ENCODE peak calls at places on chromosomes 12 and 14, in four cellular contexts. O, I, U and B are unnamed samples.

GRCh38 chr14:99391671-99392070 is 89.0 kb downstream of the SETD3 start:
- DNase-seq in O (no peak), U (peak; percentile 27), I (no peak), B (peak; percentile 66)

GRCh38 chr14:104595116-104595675 is 9.4 kb downstream of the TMEM179 start:
- DNase-seq in U (no peak), I (no peak), O (no peak), B (no peak)

GRCh38 chr14:94044476-94045091 is 18.4 kb downstream of the OTUB2 start:
- DNase-seq in I (no peak), O (no peak), U (no peak), B (no peak)

GRCh38 chr12:89350661-89351488 is 1.4 kb downstream of the DUSP6 start:
- DNase-seq in O (no peak), I (no peak), U (peak; percentile 45), B (no peak)

GRCh38 chr12:131710464-131711457 is at the start of gene SFSWAP:
- DNase-seq in I (peak; percentile 79), O (peak; percentile 48), U (peak; percentile 82), B (peak; percentile 64)

GRCh38 chr14:68306934-68307758 is 485.7 kb downstream of the ZFP36L1 start:
- DNase-seq in I (no peak), U (peak; percentile 90), O (no peak), B (peak; percentile 35)

GRCh38 chr12:87995581-87996178 is 33.5 kb downstream of the C12orf50 start:
- DNase-seq in O (no peak), I (peak; percentile 80), U (peak; percentile 82), B (peak; percentile 45)

GRCh38 chr12:116497051-116497529 is 62.1 kb upstream of the MAP1LC3B2 start:
- DNase-seq in U (no peak), O (no peak), I (no peak), B (no peak)

GRCh38 chr14:25050494-25051170 is 685 bp upstream of the STXBP6 start:
- DNase-seq in O (no peak), U (peak; percentile 80), I (no peak), B (peak; percentile 83)

GRCh38 chr14:88542857-88543795 is 11.7 kb downstream of the PTPN21 start:
- DNase-seq in I (no peak), U (no peak), O (no peak), B (no peak)

GRCh38 chr14:104968541-104969401 is 9.4 kb downstream of the AHNAK2 start:
- DNase-seq in I (peak; percentile 52), O (no peak), U (no peak), B (peak; percentile 12)

GRCh38 chr12:99372257-99372933 is 275.2 kb upstream of the GARIN6 start:
- DNase-seq in U (no peak), O (no peak), I (no peak), B (no peak)

GRCh38 chr12:99370742-99371141 is 276.8 kb upstream of the GARIN6 start:
- DNase-seq in U (no peak), O (no peak), I (no peak), B (no peak)

DNA sequence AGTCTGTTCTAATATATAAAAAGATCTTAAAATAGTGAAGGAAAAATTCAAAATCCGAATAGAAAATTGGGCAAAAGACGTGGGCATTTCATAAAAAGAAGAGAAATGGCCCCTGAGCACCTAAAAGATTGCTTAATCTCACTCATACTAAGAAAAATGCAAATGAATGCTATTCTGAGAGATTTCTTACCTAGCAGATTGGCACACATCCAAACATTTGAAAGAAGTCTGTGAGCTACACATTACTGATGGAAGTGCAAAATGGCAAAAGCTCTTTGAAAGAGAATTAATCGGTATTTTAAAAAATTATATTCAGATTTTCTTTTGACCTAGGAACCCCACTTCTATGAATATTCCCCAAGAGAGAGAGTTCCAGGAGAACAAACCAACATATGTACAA is 280.4 kb upstream of the GARIN6 start:
- DNase-seq in U (no peak), I (no peak), O (no peak), B (no peak)
- H2AFZ ChIP-seq in U (no peak overlapping the region), I (no peak overlapping the region), O (no peak overlapping the region), B (no peak overlapping the region)

DNA sequence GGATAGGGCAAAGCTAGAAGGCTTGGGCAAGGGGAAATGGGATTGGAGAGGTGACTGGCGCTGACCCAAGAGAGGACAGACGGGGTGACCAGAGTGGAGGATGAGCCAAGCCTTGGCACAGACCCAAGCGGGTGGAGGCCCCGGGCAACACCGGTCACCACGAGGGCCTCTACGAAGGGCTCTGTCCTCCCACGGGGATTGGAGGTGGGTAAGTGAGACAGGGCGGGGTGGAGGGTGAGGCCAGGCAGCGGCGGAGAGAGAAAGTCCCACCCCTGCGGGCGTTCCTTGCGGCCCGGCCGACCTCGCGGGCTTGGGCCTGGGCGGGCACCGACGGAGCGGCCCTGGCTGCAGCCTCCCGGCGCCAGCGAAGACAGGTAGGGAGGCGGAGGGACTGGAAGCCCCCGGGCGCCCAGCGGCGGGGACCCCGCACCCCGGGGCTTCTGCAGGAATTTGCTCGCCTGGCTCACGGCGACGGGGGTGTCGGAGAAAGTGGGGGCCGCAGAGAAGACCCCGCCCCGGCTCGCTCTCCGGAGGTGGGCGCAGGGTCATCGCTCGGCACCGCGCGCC is at the start of gene PAPLN:
- DNase-seq in I (no peak), O (no peak), U (peak; percentile 25), B (no peak)
- H2AFZ ChIP-seq in I (no peak within 1 kb of the TSS), O (no peak within 1 kb of the TSS), U (no peak within 1 kb of the TSS), B (peak within 1 kb of the TSS; percentile 51)

GRCh38 chr14:74563233-74563585 is 48.8 kb downstream of the LTBP2 start:
- DNase-seq in I (no peak), O (no peak), U (peak; percentile 91), B (no peak)

GRCh38 chr14:74566174-74567125 is 45.6 kb downstream of the LTBP2 start:
- DNase-seq in O (no peak), I (no peak), U (no peak), B (no peak)

GRCh38 chr14:74558655-74559054 is 53.4 kb downstream of the LTBP2 start:
- DNase-seq in O (no peak), I (no peak), U (peak; percentile 73), B (no peak)

GRCh38 chr14:74563621-74564159 is 48.3 kb downstream of the LTBP2 start:
- DNase-seq in U (no peak), I (no peak), O (no peak), B (no peak)

DNA sequence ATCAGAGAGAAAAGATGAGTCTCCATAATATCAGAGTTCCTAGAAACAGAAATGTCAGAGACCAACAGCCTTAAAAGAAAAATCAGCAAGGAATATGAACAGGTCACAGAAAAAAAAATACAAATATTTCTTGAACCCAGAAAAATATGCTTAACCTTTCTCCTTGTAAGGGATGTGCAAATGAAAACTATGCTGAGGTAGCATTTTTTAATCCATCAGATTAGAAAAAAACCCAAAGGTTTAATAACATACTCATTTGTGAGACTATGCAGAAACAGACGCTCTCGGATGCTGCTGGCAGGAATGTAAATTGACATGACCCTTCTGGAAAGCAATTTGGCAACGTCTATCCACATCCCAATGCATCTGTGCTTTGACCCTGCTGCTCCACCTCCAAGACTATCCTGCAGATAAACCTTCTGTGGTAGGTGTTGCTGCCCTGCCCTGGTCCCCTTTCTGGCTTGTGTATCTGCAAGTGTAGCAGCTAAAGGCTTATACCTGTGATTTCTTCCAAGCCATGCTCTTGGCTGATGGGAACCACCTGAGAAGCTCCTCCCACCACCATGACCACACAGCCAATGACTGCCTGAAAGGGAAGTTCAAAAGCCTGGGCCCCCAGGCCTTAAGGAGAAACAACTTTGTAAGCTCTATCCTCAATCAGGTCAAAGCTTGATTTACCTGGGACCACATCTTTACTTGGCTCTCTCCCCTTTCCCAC is 49.4 kb downstream of the LTBP2 start:
- DNase-seq in I (peak; percentile 51), O (no peak), U (peak; percentile 38), B (no peak)
- H2AFZ ChIP-seq in I (peak overlapping the region; percentile 94), O (no peak overlapping the region), U (no peak overlapping the region), B (no peak overlapping the region)

GRCh38 chr14:40899435-40899834 is 707.2 kb upstream of the LRFN5 start:
- DNase-seq in O (no peak), I (no peak), U (no peak), B (no peak)
- H2AFZ ChIP-seq in O (no peak overlapping the region), I (no peak overlapping the region), U (no peak overlapping the region), B (no peak overlapping the region)

DNA sequence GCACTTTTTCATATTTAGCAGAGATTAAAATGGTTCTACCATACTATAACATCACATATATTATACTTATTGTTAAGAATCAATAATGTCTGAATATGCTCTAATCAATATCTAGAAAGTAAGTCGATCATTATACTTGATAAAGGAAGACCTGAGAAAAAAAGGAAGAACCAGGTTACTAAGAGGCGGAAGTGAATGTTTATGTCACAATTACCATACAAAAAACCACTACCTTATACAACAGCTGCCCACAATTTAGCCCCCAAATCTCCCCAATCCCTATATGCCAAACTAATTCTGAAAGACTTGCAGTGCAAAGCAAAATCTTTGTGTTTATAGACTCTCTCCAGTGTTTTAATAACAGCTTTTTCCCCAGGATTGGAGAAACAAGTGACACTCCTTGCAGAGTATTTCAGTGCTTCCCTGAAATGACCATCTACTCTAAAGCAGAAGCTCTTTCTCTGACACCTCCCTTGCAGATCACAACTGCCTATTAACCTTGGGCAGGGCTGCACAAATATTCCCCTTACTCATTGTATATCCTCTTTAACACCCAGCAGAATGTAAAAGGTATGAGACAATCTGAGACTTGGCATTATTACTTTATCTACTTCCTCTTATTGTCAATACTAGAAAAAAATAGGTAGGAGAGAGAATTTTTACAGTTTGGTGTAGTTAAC is 12.7 kb upstream of the SLC2A3 start:
- DNase-seq in U (no peak), O (no peak), I (no peak), B (no peak)
- H2AFZ ChIP-seq in U (no peak overlapping the region), O (no peak overlapping the region), I (no peak overlapping the region), B (no peak overlapping the region)

GRCh38 chr14:102760485-102761193 is 16.6 kb upstream of the TRAF3 start:
- DNase-seq in O (no peak), I (peak; percentile 67), U (no peak), B (no peak)
- H2AFZ ChIP-seq in O (no peak overlapping the region), I (no peak overlapping the region), U (no peak overlapping the region), B (no peak overlapping the region)

DNA sequence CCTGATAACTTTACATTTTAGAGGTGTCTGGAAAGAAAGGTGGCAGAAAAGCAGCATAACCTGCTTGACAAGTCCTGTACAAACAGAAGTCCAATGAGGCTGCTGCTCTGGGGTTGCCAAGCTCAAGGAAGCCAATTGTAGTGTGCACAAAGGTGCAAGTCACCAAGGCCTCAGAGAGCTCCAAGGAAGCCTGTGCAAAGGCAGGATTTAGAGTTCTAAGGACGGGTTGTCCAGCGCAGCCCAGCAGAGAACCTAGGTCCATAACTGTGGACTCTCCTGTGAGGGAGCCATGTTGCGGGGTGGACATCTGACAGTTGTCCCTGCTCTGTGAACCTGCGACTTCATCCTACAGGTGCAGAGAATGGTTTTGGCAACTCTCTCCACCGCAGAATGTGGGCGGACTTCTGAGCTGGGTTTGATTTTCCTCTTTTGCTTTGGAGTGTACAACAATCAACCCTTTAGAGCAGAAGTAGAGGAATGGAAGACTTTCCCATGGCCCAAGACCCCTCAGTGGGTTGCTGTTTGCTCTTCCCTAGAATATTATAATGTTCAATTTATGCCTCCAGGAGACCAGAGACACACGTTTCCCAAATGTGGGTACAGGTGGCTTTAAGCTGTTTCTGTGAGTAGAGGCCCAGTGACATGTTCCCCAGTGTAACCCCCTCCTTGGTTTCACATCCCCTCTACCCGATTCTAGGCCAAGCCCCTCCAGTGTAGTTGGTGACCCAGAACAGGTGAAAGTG is 81.0 kb downstream of the ETV6 start:
- DNase-seq in U (no peak), O (peak; percentile 85), I (no peak), B (no peak)
- H2AFZ ChIP-seq in U (no peak overlapping the region), O (no peak overlapping the region), I (no peak overlapping the region), B (no peak overlapping the region)

GRCh38 chr12:95837240-95838038 is 21.3 kb upstream of the SNRPF start:
- DNase-seq in O (no peak), I (no peak), U (no peak), B (no peak)
- H2AFZ ChIP-seq in O (no peak overlapping the region), I (peak overlapping the region; percentile 14), U (peak overlapping the region; percentile 54), B (peak overlapping the region; percentile 81)